ENCODE peak calls at places on chromosomes 3 and 15, in four cellular contexts. W is mucosa of gallbladder; H is T-helper 2 cell; O is CD4-positive, CD25-positive, alpha-beta regulatory T cell. M is an unnamed sample.

GRCh38 chr15:89195836-89196235 is 25.5 kb downstream of the RLBP1 start:
- DNase-seq in W (no peak), H (no peak), O (no peak), M (no peak)

GRCh38 chr15:67177750-67178149 is 76.7 kb downstream of the AAGAB start:
- DNase-seq in W (no peak), H (no peak), O (no peak), M (no peak)

GRCh38 chr3:33388374-33389100 is 51.7 kb downstream of the UBP1 start:
- DNase-seq in W (no peak), H (no peak), O (no peak), M (peak)

GRCh38 chr3:123258359-123258758 is 56.6 kb downstream of the SEC22A start:
- DNase-seq in W (no peak), H (no peak), O (no peak), M (no peak)

GRCh38 chr3:21331321-21331720 is 419.7 kb downstream of the ZNF385D start:
- DNase-seq in W (no peak), H (no peak), O (no peak), M (peak)

GRCh38 chr3:66401578-66402382 is 99.0 kb downstream of the LRIG1 start:
- DNase-seq in W (no peak), H (no peak), O (no peak), M (no peak)

GRCh38 chr3:139111392-139112229 is 66.9 kb upstream of the PRR23C start:
- DNase-seq in W (peak), H (peak), O (peak), M (peak)

GRCh38 chr3:146277953-146278631 is 27.2 kb upstream of the PLSCR4 start:
- DNase-seq in W (peak), H (no peak), O (no peak), M (no peak)

GRCh38 chr3:13517253-13517977 is 31.5 kb upstream of the FBLN2 start:
- DNase-seq in W (no peak), H (no peak), O (no peak), M (no peak)

GRCh38 chr3:134373942-134374790 is at the start of gene AMOTL2:
- DNase-seq in W (peak), H (no peak), O (no peak), M (peak)

GRCh38 chr3:49305608-49306007 is 28.6 kb upstream of the C3orf62 start:
- DNase-seq in W (no peak), H (no peak), O (no peak), M (no peak)

GRCh38 chr3:183492849-183493179 is 62.7 kb downstream of the KLHL6 start:
- DNase-seq in W (no peak), H (no peak), O (no peak), M (no peak)

GRCh38 chr3:152328841-152329240 is 60.1 kb downstream of the MBNL1 start:
- DNase-seq in W (no peak), H (no peak), O (no peak), M (peak)

GRCh38 chr15:47332481-47332880 is 384.8 kb upstream of the SEMA6D start:
- DNase-seq in W (no peak), H (no peak), O (no peak), M (no peak)

GRCh38 chr15:53569756-53570480 is 189.5 kb downstream of the WDR72 start:
- DNase-seq in W (no peak), H (no peak), O (no peak), M (peak)

GRCh38 chr3:15043772-15044171 is 21.3 kb downstream of the MRPS25 start:
- DNase-seq in W (no peak), H (no peak), O (no peak), M (no peak)

GRCh38 chr3:49523756-49524747 is 30.2 kb upstream of the BSN start:
- DNase-seq in W (no peak), H (no peak), O (no peak), M (peak)

GRCh38 chr3:125024817-125025216 is 31.0 kb downstream of the HEG1 start:
- DNase-seq in W (no peak), H (no peak), O (no peak), M (no peak)

M was measured in kidney tubule cell.